ENCODE peak calls at places on chromosomes 16 and 17, in four cellular contexts. X, S, Z and P are unnamed samples.

GRCh38 chr16:89471225-89471624 is 19.1 kb downstream of the ANKRD11 start:
- DNase-seq in X (no peak), S (no peak), Z (no peak), P (no peak)

GRCh38 chr17:44083250-44083849 is 12.8 kb downstream of the G6PC3 start:
- DNase-seq in X (no peak), S (peak), Z (peak), P (no peak)

GRCh38 chr16:7393680-7394079 is 61.0 kb downstream of the RBFOX1 start:
- DNase-seq in X (no peak), S (no peak), Z (no peak), P (no peak)

GRCh38 chr17:45021607-45022287 is 29.7 kb downstream of the DCAKD start:
- DNase-seq in X (peak), S (peak), Z (peak), P (no peak)

GRCh38 chr17:28174352-28175046 is 132.0 kb downstream of the NLK start:
- DNase-seq in X (no peak), S (no peak), Z (no peak), P (no peak)

GRCh38 chr16:46858151-46858550 is 26.0 kb upstream of the GPT2 start:
- DNase-seq in X (no peak), S (no peak), Z (no peak), P (no peak)

GRCh38 chr17:63185420-63185819 is 219.4 kb downstream of the TANC2 start:
- DNase-seq in X (no peak), S (no peak), Z (no peak), P (no peak)

GRCh38 chr17:65407017-65407416 is 154.4 kb downstream of the AXIN2 start:
- DNase-seq in X (no peak), S (no peak), Z (no peak), P (no peak)

GRCh38 chr16:76038097-76038496 is 239.1 kb upstream of the CNTNAP4 start:
- DNase-seq in X (no peak), S (no peak), Z (no peak), P (no peak)

GRCh38 chr17:37081287-37081686 is 132.5 kb downstream of the AATF start:
- DNase-seq in X (peak), S (no peak), Z (no peak), P (no peak)

GRCh38 chr16:11721781-11722467 is 20.7 kb downstream of the TXNDC11 start:
- DNase-seq in X (no peak), S (no peak), Z (no peak), P (no peak)

GRCh38 chr17:491086-492014 is 138.7 kb upstream of the RPH3AL start:
- DNase-seq in X (peak), S (peak), Z (peak), P (no peak)

GRCh38 chr17:29358421-29358820 is 31.7 kb upstream of the TAOK1 start:
- DNase-seq in X (no peak), S (no peak), Z (no peak), P (no peak)

GRCh38 chr17:2707721-2708584 is 3.6 kb downstream of the CLUH start:
- DNase-seq in X (peak), S (peak), Z (no peak), P (no peak)

GRCh38 chr16:84283314-84284167 is 11.1 kb upstream of the WFDC1 start:
- DNase-seq in X (peak), S (no peak), Z (no peak), P (no peak)

GRCh38 chr17:40310882-40311391 is 2.0 kb downstream of the RARA start:
- DNase-seq in X (no peak), S (no peak), Z (no peak), P (no peak)
- TF ChIP-seq REST in X (no peak), S (no peak), Z (no peak), P (no peak)

GRCh38 chr17:17539591-17539990 is 43.4 kb upstream of the RASD1 start:
- DNase-seq in X (no peak), S (no peak), Z (no peak), P (no peak)
- H3K27ac ChIP-seq in X (no peak), S (peak), Z (no peak), P (no peak)

GRCh38 chr17:59848778-59849177 is 44.0 kb downstream of the TUBD1 start:
- DNase-seq in X (no peak), S (no peak), Z (peak), P (no peak)

GRCh38 chr17:59845595-59846390 is 47.0 kb downstream of the TUBD1 start:
- DNase-seq in X (peak), S (peak), Z (peak), P (peak)

GRCh38 chr17:59844884-59845594 is 47.7 kb downstream of the TUBD1 start:
- DNase-seq in X (no peak), S (no peak), Z (no peak), P (no peak)

GRCh38 chr17:59848385-59848668 is 44.4 kb downstream of the TUBD1 start:
- DNase-seq in X (no peak), S (no peak), Z (no peak), P (no peak)

GRCh38 chr17:59846391-59847165 is 46.2 kb downstream of the TUBD1 start:
- DNase-seq in X (peak), S (peak), Z (peak), P (peak)
- TF ChIP-seq REST in X (no peak), S (peak), Z (no peak), P (peak)

DNA sequence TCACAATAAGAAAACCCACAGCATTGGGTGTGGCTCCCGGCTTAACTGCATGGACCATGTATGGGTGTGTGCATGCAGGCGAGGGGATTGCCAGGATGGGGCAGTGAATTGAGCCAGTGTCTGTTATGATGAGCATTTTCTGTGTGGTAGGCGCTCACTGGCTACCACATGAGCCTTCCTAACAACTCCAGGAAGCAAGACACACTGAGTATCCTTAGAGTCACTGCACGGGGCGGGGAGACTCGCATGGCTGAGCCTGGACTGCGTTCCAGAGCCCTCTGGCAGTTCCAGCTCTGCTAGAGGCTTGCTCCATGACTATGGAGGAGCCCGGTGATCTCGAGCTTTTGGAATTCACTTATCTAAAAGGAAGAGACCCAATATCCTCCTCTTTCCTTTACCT is 225.9 kb downstream of the CCDC182 start:
- DNase-seq in X (no peak), S (no peak), Z (no peak), P (no peak)
- H3K27ac ChIP-seq in X (no peak), S (peak), Z (no peak), P (no peak)

GRCh38 chr16:789451-789850 is 1.0 kb downstream of the CHTF18 start:
- DNase-seq in X (no peak), S (no peak), Z (no peak), P (no peak)
- TF ChIP-seq REST in X (no peak), S (no peak), Z (no peak), P (no peak)